ENCODE peak calls at places on chromosomes 4 and X, in nine cellular contexts. O is IMR-90; L is WERI-Rb-1; I is HFFc6; N is upper lobe of left lung; U is AG09319; J is CD8-positive, alpha-beta T cell; T is coronary artery; G is lower leg skin. V is an unnamed sample.

GRCh38 chr4:67327245-67327860 is 217.9 kb downstream of the CENPC start:
- DNase-seq in O (peak), L (peak), I (peak), N (no peak), U (peak), J (peak), T (no peak), G (peak), V (peak)

GRCh38 chrX:152895724-152896420 is 2.0 kb upstream of the ZNF185 start:
- DNase-seq in O (no peak), L (no peak), I (no peak), N (no peak), U (no peak), J (no peak), T (no peak), G (peak), V (no peak)

GRCh38 chrX:70168238-70169188 is 8.8 kb upstream of the DGAT2L6 start:
- DNase-seq in O (peak), L (no peak), I (peak), N (no peak), U (peak), J (no peak), T (no peak), G (no peak), V (no peak)

GRCh38 chr4:63717384-63717783 is 691.9 kb downstream of the TECRL start:
- DNase-seq in O (no peak), L (no peak), I (no peak), N (no peak), U (no peak), J (no peak), T (no peak), G (no peak), V (no peak)

GRCh38 chr4:101348367-101348827 is 1.1 kb upstream of the PPP3CA start:
- DNase-seq in O (peak), L (no peak), I (no peak), N (no peak), U (no peak), J (no peak), T (no peak), G (no peak), V (peak)

GRCh38 chrX:41273638-41274037 is 60.3 kb upstream of the DDX3X start:
- DNase-seq in O (no peak), L (no peak), I (peak), N (no peak), U (no peak), J (no peak), T (no peak), G (no peak), V (no peak)

GRCh38 chrX:55451990-55452824 is at the start of gene MAGEH1:
- DNase-seq in O (peak), L (peak), I (peak), N (peak), U (peak), J (peak), T (peak), G (peak), V (peak)

GRCh38 chr4:103318327-103318726 is 120.2 kb upstream of the CENPE start:
- DNase-seq in O (no peak), L (no peak), I (no peak), N (no peak), U (no peak), J (no peak), T (no peak), G (no peak), V (no peak)

GRCh38 chr4:89769856-89770255 is 67.1 kb downstream of the SNCA start:
- DNase-seq in O (no peak), L (no peak), I (no peak), N (no peak), U (no peak), J (no peak), T (no peak), G (no peak), V (no peak)

GRCh38 chrX:70289168-70289792 is 447 bp downstream of the PDZD11 start:
- DNase-seq in O (peak), L (no peak), I (peak), N (no peak), U (no peak), J (no peak), T (no peak), G (no peak), V (no peak)

GRCh38 chrX:68693481-68694410 is 46.3 kb downstream of the STARD8 start:
- DNase-seq in O (peak), L (peak), I (peak), N (peak), U (peak), J (no peak), T (peak), G (peak), V (no peak)

GRCh38 chr4:128604840-128605239 is 204.7 kb upstream of the JADE1 start:
- DNase-seq in O (peak), L (no peak), I (no peak), N (no peak), U (no peak), J (no peak), T (no peak), G (no peak), V (no peak)

GRCh38 chr4:2364654-2365053 is 53.8 kb downstream of the ZFYVE28 start:
- DNase-seq in O (no peak), L (no peak), I (peak), N (peak), U (peak), J (peak), T (peak), G (no peak), V (no peak)

GRCh38 chr4:60655356-60655755 is 544.8 kb upstream of the ADGRL3 start:
- DNase-seq in O (no peak), L (no peak), I (no peak), N (no peak), U (no peak), J (no peak), T (no peak), G (no peak), V (no peak)

GRCh38 chr4:60657802-60658201 is 542.3 kb upstream of the ADGRL3 start:
- DNase-seq in O (peak), L (no peak), I (no peak), N (no peak), U (no peak), J (no peak), T (no peak), G (no peak), V (no peak)

GRCh38 chr4:60657041-60657440 is 543.1 kb upstream of the ADGRL3 start:
- DNase-seq in O (peak), L (no peak), I (no peak), N (no peak), U (no peak), J (no peak), T (no peak), G (no peak), V (no peak)

DNA sequence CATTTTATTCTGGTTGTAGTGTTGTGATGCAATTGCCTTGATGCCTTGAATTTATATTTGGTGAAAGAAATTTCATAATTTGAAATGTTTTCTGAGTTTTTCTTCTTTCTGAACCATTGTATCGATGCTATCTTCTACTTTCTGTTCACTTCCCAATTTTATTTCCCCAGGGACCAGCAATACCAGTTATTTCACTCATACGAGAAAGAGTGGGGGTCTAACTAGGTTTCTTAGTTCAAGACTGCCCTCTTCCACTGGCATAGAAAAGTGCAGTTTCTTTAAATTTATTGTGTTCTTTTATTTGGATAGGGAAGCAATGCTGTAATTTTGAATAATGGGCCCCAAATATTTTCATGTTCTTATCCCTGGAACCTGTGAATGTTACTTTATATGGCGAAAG is 544.0 kb upstream of the ADGRL3 start:
- DNase-seq in O (peak), L (no peak), I (no peak), N (no peak), U (no peak), J (no peak), T (no peak), G (no peak), V (no peak)
- TF ChIP-seq CTCF in O (peak), L (peak), I (peak), N (no peak), U (no peak), J (no peak), T (no peak), G (no peak), V (peak)

DNA sequence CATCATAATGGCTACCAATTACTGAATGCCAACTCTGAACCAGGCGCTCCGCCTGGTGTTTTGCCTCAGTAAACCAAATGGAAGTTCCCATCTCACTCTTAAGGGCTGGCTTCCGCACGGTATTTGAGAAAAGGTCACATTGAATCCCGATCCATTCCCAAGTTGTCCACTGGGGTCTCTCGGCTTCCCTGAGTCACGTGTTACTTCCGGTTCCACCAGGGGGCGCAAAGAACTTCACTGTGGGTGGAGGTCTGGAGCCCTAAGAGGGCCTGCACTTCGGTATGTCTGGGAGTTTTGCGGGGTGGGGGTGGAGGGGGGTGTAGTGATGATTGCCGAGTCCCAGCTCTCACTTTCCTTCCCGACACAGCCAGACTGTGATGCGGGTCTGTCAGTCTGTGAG is 13.4 kb upstream of the NHS start:
- DNase-seq in O (no peak), L (peak), I (no peak), N (no peak), U (no peak), J (no peak), T (no peak), G (no peak), V (no peak)
- TF ChIP-seq CTCF in O (peak), L (peak), I (peak), N (peak), U (peak), J (no peak), T (no peak), G (no peak), V (peak)

DNA sequence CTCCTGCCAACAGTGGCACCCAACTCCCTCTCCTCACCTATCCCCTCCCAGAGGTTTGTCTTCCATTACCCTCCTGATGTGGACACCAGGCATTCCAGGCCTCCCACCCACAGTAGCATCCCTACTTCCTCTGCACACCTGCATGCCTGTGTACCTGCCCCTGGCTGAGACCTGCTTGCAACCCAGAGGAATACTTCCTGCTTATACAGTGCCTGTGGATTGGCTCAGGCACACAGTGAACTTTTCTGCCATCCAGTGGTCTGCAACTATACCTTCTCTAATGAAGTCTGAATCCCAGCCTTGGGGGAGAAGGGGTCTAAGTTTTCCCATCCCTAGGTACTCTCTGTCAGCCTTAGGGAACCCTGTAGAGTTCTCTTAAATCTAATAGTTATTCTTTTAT is 169.9 kb downstream of the IQCM start:
- DNase-seq in O (no peak), L (peak), I (no peak), N (no peak), U (no peak), J (no peak), T (no peak), G (no peak), V (no peak)
- TF ChIP-seq CTCF in O (no peak), L (peak), I (no peak), N (no peak), U (no peak), J (no peak), T (no peak), G (no peak), V (no peak)

DNA sequence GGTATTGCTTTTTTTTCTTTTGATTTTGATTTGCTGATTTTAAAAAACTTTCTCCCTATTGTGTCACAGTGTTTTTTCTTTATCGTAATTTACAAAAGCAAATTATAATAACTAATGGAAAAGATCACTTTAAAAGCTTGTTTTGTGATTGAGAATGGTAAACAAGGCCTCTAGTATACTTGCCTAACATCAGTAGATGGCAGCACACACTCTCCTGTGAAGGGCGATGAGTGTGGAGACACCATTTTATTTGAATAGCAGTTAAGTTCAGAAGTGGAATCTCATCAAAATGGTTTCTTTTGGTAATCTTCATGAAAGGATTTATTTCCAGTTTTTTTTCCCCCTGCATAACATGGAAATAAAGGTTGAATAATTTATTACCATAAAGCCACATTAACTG is 72.3 kb downstream of the PAK3 start:
- DNase-seq in O (peak), L (peak), I (no peak), N (no peak), U (no peak), J (no peak), T (no peak), G (no peak), V (no peak)
- TF ChIP-seq CTCF in O (no peak), L (peak), I (no peak), N (no peak), U (peak), J (no peak), T (no peak), G (no peak), V (peak)

GRCh38 chrX:48648299-48648698 is 35.3 kb upstream of the WAS start:
- DNase-seq in O (peak), L (peak), I (peak), N (no peak), U (peak), J (peak), T (peak), G (peak), V (no peak)
- TF ChIP-seq CTCF in O (peak), L (no peak), I (peak), N (peak), U (peak), J (peak), T (no peak), G (no peak), V (peak)

DNA sequence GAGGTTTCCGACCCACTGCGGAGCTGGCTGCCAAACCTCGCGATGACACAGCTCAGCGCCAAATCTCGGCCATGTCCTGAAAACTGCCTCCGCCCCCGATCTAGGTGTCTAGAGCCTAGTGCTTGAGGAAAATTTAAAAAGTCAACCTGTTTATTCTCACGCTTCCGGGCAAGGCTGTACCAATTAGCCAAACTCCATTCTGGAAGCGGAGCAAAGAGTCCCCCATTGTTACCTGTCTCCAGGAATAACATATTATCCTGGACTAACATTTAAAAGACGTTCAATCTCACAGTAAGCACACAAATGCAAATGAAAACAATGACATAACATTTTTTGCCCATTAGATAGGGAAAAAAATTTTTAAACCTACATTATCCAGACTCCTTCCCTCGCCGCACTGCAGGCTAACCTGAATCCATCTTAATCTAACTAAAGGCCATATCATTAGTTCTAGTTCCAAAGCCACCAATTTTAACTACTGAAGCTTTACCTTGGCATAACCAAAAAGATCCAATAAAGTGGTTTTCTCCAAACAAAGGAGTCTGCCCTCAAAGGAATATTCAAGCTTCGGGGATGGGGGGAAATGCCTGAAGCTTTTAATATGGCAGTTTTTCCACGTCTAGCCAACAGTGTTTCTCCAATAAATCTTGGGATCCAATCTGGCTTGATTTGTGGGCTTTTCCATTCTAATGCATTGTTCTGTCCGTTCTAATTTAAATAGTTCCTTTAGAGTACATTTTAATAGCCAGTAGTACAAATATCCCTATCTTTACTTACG is 1.9 kb downstream of the HUWE1 start:
- DNase-seq in O (no peak), L (no peak), I (no peak), N (peak), U (no peak), J (no peak), T (no peak), G (no peak), V (no peak)
- TF ChIP-seq CTCF in O (no peak), L (no peak), I (no peak), N (peak), U (no peak), J (no peak), T (no peak), G (no peak), V (no peak)

GRCh38 chr4:169619958-169620845 is at the start of gene CLCN3:
- DNase-seq in O (peak), L (peak), I (peak), N (peak), U (peak), J (peak), T (peak), G (peak), V (peak)
- TF ChIP-seq CTCF in O (peak), L (peak), I (no peak), N (peak), U (no peak), J (no peak), T (no peak), G (no peak), V (no peak)

V was measured in type B pancreatic cell.